ENCODE peak calls at places on chromosomes 2 and 18, in five cellular contexts. E is tibial artery; Q is activated T-cell treated with anti-CD3 and anti-CD28 coated beads, Interleukin-2, amount 50 U/mL, for 1 hour; Y is upper lobe of right lung; V is HEK293T. P is an unnamed sample.

GRCh38 chr2:185475868-185476267 is 262.7 kb upstream of the FSIP2 start:
- DNase-seq in E (no peak), Q (no peak), Y (no peak), V (no peak), P (no peak)

GRCh38 chr18:50111398-50111797 is 83.5 kb downstream of the MYO5B start:
- DNase-seq in E (no peak), Q (no peak), Y (no peak), V (no peak), P (peak; percentile 23)

GRCh38 chr2:8517850-8518480 is 163.9 kb upstream of the ID2 start:
- DNase-seq in E (no peak), Q (no peak), Y (no peak), V (no peak), P (no peak)

GRCh38 chr2:238149841-238150572 is 8.8 kb upstream of the ERFE start:
- DNase-seq in E (no peak), Q (no peak), Y (no peak), V (no peak), P (no peak)

GRCh38 chr2:99984781-99985525 is 157.4 kb downstream of the AFF3 start:
- DNase-seq in E (no peak), Q (no peak), Y (no peak), V (no peak), P (peak; percentile 22)

GRCh38 chr2:112773091-112773490 is 8.7 kb upstream of the CKAP2L start:
- DNase-seq in E (no peak), Q (no peak), Y (no peak), V (no peak), P (no peak)

GRCh38 chr2:196925768-196926561 is 542 bp downstream of the PGAP1 start:
- DNase-seq in E (peak; percentile 32), Q (peak; percentile 40), Y (peak; percentile 66), V (peak; percentile 39), P (peak; percentile 24)

GRCh38 chr2:181762848-181763247 is 82.5 kb upstream of the NEUROD1 start:
- DNase-seq in E (no peak), Q (no peak), Y (no peak), V (no peak), P (no peak)

GRCh38 chr2:223853425-223853837 is 16.0 kb upstream of the AP1S3 start:
- DNase-seq in E (no peak), Q (no peak), Y (no peak), V (no peak), P (peak; percentile 25)

GRCh38 chr2:43133708-43134570 is 92.5 kb downstream of the ZFP36L2 start:
- DNase-seq in E (no peak), Q (peak; percentile 85), Y (peak; percentile 77), V (no peak), P (no peak)

GRCh38 chr18:63763831-63764600 is 11.2 kb upstream of the SERPINB7 start:
- DNase-seq in E (no peak), Q (no peak), Y (no peak), V (no peak), P (peak; percentile 33)

GRCh38 chr2:170141865-170142264 is 36.1 kb upstream of the MYO3B start:
- DNase-seq in E (no peak), Q (no peak), Y (no peak), V (no peak), P (no peak)

GRCh38 chr18:37612941-37613340 is 47.3 kb upstream of the CELF4 start:
- DNase-seq in E (no peak), Q (no peak), Y (no peak), V (no peak), P (no peak)

GRCh38 chr2:186980787-186981550 is 132.0 kb upstream of the ZSWIM2 start:
- DNase-seq in E (no peak), Q (no peak), Y (no peak), V (no peak), P (no peak)

GRCh38 chr2:232611559-232612218 is 21.7 kb upstream of the EFHD1 start:
- DNase-seq in E (peak; percentile 62), Q (peak; percentile 75), Y (peak; percentile 82), V (peak; percentile 70), P (peak; percentile 55)

P was measured in iris pigment epithelial cell.